ENCODE peak calls at places on chromosome 14, in four cellular contexts. One of them, this sample, is unnamed.

GRCh38 chr14:51912112-51912786 is 51.8 kb downstream of the GNG2 start:
- DNase-seq in transverse colon: no peak
- DNase-seq in Peyer's patch: no peak
- DNase-seq in right lobe of liver: no peak
- DNase-seq in this sample: no peak

GRCh38 chr14:73386342-73386741 is 72.0 kb downstream of the NUMB start:
- DNase-seq in transverse colon: no peak
- DNase-seq in Peyer's patch: no peak
- DNase-seq in right lobe of liver: no peak
- DNase-seq in this sample: no peak

GRCh38 chr14:49497725-49498348 is 88.3 kb downstream of the RPS29 start:
- DNase-seq in transverse colon: no peak
- DNase-seq in Peyer's patch: no peak
- DNase-seq in right lobe of liver: no peak
- DNase-seq in this sample: no peak

GRCh38 chr14:31987691-31988090 is 89.4 kb upstream of the ARHGAP5 start:
- DNase-seq in transverse colon: no peak
- DNase-seq in Peyer's patch: no peak
- DNase-seq in right lobe of liver: no peak
- DNase-seq in this sample: no peak

GRCh38 chr14:54839681-54840080 is 62.9 kb downstream of the GCH1 start:
- DNase-seq in transverse colon: no peak
- DNase-seq in Peyer's patch: no peak
- DNase-seq in right lobe of liver: peak
- DNase-seq in this sample: peak

GRCh38 chr14:103581206-103581605 is 18.4 kb downstream of the COA8 start:
- DNase-seq in transverse colon: no peak
- DNase-seq in Peyer's patch: no peak
- DNase-seq in right lobe of liver: no peak
- DNase-seq in this sample: no peak

GRCh38 chr14:80264698-80265097 is 53.4 kb upstream of the DIO2 start:
- DNase-seq in transverse colon: no peak
- DNase-seq in Peyer's patch: no peak
- DNase-seq in right lobe of liver: no peak
- DNase-seq in this sample: no peak

GRCh38 chr14:73059326-73059725 is 992 bp downstream of the RBM25 start:
- DNase-seq in transverse colon: no peak
- DNase-seq in Peyer's patch: no peak
- DNase-seq in right lobe of liver: no peak
- DNase-seq in this sample: no peak

GRCh38 chr14:65478596-65478995 is 66.1 kb downstream of the FUT8 start:
- DNase-seq in transverse colon: no peak
- DNase-seq in Peyer's patch: no peak
- DNase-seq in right lobe of liver: no peak
- DNase-seq in this sample: no peak

GRCh38 chr14:69845050-69845581 is 34.1 kb upstream of the SMOC1 start:
- DNase-seq in transverse colon: no peak
- DNase-seq in Peyer's patch: no peak
- DNase-seq in right lobe of liver: no peak
- DNase-seq in this sample: no peak

GRCh38 chr14:102692334-102692733 is 84.9 kb upstream of the TRAF3 start:
- DNase-seq in transverse colon: no peak
- DNase-seq in Peyer's patch: no peak
- DNase-seq in right lobe of liver: no peak
- DNase-seq in this sample: no peak

GRCh38 chr14:73524493-73524892 is 12.4 kb upstream of the ACOT1 start:
- DNase-seq in transverse colon: no peak
- DNase-seq in Peyer's patch: no peak
- DNase-seq in right lobe of liver: no peak
- DNase-seq in this sample: no peak

GRCh38 chr14:54189358-54190354 is 207.2 kb upstream of the CDKN3 start:
- DNase-seq in transverse colon: no peak
- DNase-seq in Peyer's patch: no peak
- DNase-seq in right lobe of liver: no peak
- DNase-seq in this sample: no peak

GRCh38 chr14:67977468-67978034 is 158.0 kb downstream of the RAD51B start:
- DNase-seq in transverse colon: no peak
- DNase-seq in Peyer's patch: no peak
- DNase-seq in right lobe of liver: no peak
- DNase-seq in this sample: no peak
- H3K4me3 ChIP-seq in transverse colon: no peak
- H3K4me3 ChIP-seq in Peyer's patch: no peak
- H3K4me3 ChIP-seq in right lobe of liver: no peak
- H3K4me3 ChIP-seq in this sample: no peak

GRCh38 chr14:24195186-24196070 is at the start of gene TM9SF1:
- DNase-seq in transverse colon: peak
- DNase-seq in Peyer's patch: peak
- DNase-seq in right lobe of liver: peak
- DNase-seq in this sample: peak
- TF ChIP-seq POLR2A in transverse colon: peak
- TF ChIP-seq POLR2A in Peyer's patch: peak
- TF ChIP-seq POLR2A in right lobe of liver: peak
- TF ChIP-seq POLR2A in this sample: no peak

GRCh38 chr14:52950410-52950897 is 396 bp downstream of the FERMT2 start:
- DNase-seq in transverse colon: peak
- DNase-seq in Peyer's patch: peak
- DNase-seq in right lobe of liver: peak
- DNase-seq in this sample: peak

GRCh38 chr14:52949711-52950409 is 990 bp downstream of the FERMT2 start:
- DNase-seq in transverse colon: no peak
- DNase-seq in Peyer's patch: no peak
- DNase-seq in right lobe of liver: no peak
- DNase-seq in this sample: peak

GRCh38 chr14:52948836-52949235 is 2.0 kb downstream of the FERMT2 start:
- DNase-seq in transverse colon: no peak
- DNase-seq in Peyer's patch: no peak
- DNase-seq in right lobe of liver: no peak
- DNase-seq in this sample: no peak

GRCh38 chr14:52948039-52948438 is 2.8 kb downstream of the FERMT2 start:
- DNase-seq in transverse colon: no peak
- DNase-seq in Peyer's patch: no peak
- DNase-seq in right lobe of liver: peak
- DNase-seq in this sample: no peak

DNA sequence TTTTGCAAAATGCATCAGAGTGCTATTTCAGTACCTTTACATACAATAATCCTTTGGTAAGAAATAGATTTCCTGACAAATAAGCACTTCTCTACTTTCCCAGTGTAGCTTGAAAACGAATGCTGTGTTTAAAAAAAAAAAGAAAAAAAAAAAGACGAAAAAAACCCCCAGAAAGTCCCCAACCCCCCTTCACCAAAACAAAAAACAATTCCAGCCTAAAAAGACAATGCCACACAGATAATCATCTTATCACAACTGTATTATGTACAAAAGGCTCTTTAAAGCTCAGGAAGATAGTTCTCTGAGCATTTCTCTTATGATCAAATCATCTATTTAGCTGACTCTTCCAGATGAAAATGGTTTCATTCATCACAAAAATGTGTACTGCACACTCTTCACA is 1.6 kb downstream of the FERMT2 start:
- DNase-seq in transverse colon: no peak
- DNase-seq in Peyer's patch: no peak
- DNase-seq in right lobe of liver: no peak
- DNase-seq in this sample: no peak
- H3K4me3 ChIP-seq in transverse colon: peak
- H3K4me3 ChIP-seq in Peyer's patch: peak
- H3K4me3 ChIP-seq in right lobe of liver: peak
- H3K4me3 ChIP-seq in this sample: no peak

GRCh38 chr14:105168979-105169507 is 467 bp upstream of the JAG2 start:
- DNase-seq in transverse colon: no peak
- DNase-seq in Peyer's patch: no peak
- DNase-seq in right lobe of liver: no peak
- DNase-seq in this sample: no peak

GRCh38 chr14:105168093-105168420 is 519 bp downstream of the JAG2 start:
- DNase-seq in transverse colon: no peak
- DNase-seq in Peyer's patch: no peak
- DNase-seq in right lobe of liver: no peak
- DNase-seq in this sample: no peak

GRCh38 chr14:105167303-105168092 is 1.1 kb downstream of the JAG2 start:
- DNase-seq in transverse colon: peak
- DNase-seq in Peyer's patch: no peak
- DNase-seq in right lobe of liver: no peak
- DNase-seq in this sample: no peak

GRCh38 chr14:105169776-105170655 is 1.4 kb upstream of the JAG2 start:
- DNase-seq in transverse colon: no peak
- DNase-seq in Peyer's patch: no peak
- DNase-seq in right lobe of liver: no peak
- DNase-seq in this sample: no peak

GRCh38 chr14:105168496-105168978 is at the start of gene JAG2:
- DNase-seq in transverse colon: peak
- DNase-seq in Peyer's patch: peak
- DNase-seq in right lobe of liver: no peak
- DNase-seq in this sample: no peak
- TF ChIP-seq POLR2A in transverse colon: no peak
- TF ChIP-seq POLR2A in Peyer's patch: no peak
- TF ChIP-seq POLR2A in right lobe of liver: no peak
- TF ChIP-seq POLR2A in this sample: no peak

GRCh38 chr14:90924618-90925345 is 108.6 kb upstream of the TTC7B start:
- DNase-seq in transverse colon: no peak
- DNase-seq in Peyer's patch: no peak
- DNase-seq in right lobe of liver: peak
- DNase-seq in this sample: no peak
- H3K4me3 ChIP-seq in transverse colon: no peak
- H3K4me3 ChIP-seq in Peyer's patch: no peak
- H3K4me3 ChIP-seq in right lobe of liver: no peak
- H3K4me3 ChIP-seq in this sample: no peak

This sample was measured in lower leg skin.